ENCODE peak calls at places on chromosomes 2 and 18, in four cellular contexts. U, B, R and O are unnamed samples.
A peak's percentile ranks its signal among the peaks of the same experiment; 100 is the strongest.

GRCh38 chr2:161177969-161178368 is 17.7 kb downstream of the TANK start:
- DNase-seq in R (no peak), B (no peak), U (no peak), O (no peak)

GRCh38 chr2:31384351-31384750 is 30.2 kb downstream of the XDH start:
- DNase-seq in U (peak; percentile 68), B (peak; percentile 96), R (no peak), O (no peak)

GRCh38 chr2:186570587-186570986 is 19.3 kb upstream of the ITGAV start:
- DNase-seq in R (no peak), B (peak; percentile 66), U (peak; percentile 65), O (no peak)

GRCh38 chr2:10493075-10493635 is 45.0 kb upstream of the ODC1 start:
- DNase-seq in U (no peak), R (no peak), B (no peak), O (no peak)

GRCh38 chr18:32237024-32237423 is 47.2 kb downstream of the MEP1B start:
- DNase-seq in U (no peak), R (no peak), B (no peak), O (no peak)

GRCh38 chr2:121489284-121489683 is 41.4 kb upstream of the RNU4ATAC start:
- DNase-seq in B (peak; percentile 47), R (no peak), U (no peak), O (no peak)

GRCh38 chr2:226887940-226888339 is 52.1 kb downstream of the RHBDD1 start:
- DNase-seq in R (no peak), U (no peak), B (no peak), O (no peak)

GRCh38 chr2:22970284-22970975 is 414.5 kb upstream of the KLHL29 start:
- DNase-seq in R (no peak), B (no peak), U (no peak), O (no peak)

GRCh38 chr2:102460467-102460866 is 12.6 kb upstream of the SLC9A4 start:
- DNase-seq in R (no peak), U (no peak), B (no peak), O (no peak)

GRCh38 chr18:35661483-35662146 is 80.1 kb downstream of the GALNT1 start:
- DNase-seq in R (no peak), U (no peak), B (no peak), O (no peak)

GRCh38 chr18:63823516-63824219 is 48.5 kb downstream of the SERPINB7 start:
- DNase-seq in U (peak; percentile 13), R (no peak), B (peak; percentile 27), O (peak; percentile 7)

GRCh38 chr2:36507408-36507812 is 90.6 kb downstream of the FEZ2 start:
- DNase-seq in R (no peak), U (peak; percentile 66), B (peak; percentile 73), O (peak; percentile 56)

GRCh38 chr2:233477548-233478433 is 88.8 kb downstream of the USP40 start:
- DNase-seq in B (no peak), U (no peak), R (no peak), O (no peak)

GRCh38 chr2:3536682-3537632 is 17.6 kb upstream of the ADI1 start:
- DNase-seq in U (peak; percentile 80), B (no peak), R (no peak), O (peak; percentile 83)

GRCh38 chr2:132790232-132790755 is 120.3 kb upstream of the LYPD1 start:
- DNase-seq in U (no peak), B (no peak), R (no peak), O (no peak)